ENCODE peak calls at places on chromosome 16, in five cellular contexts. M is body of pancreas, V is tibial nerve, J is transverse colon, S is heart left ventricle. Q is an unnamed sample.

GRCh38 chr16:77434022-77434364 is 841 bp downstream of the ADAMTS18 start:
- DNase-seq in S (no peak), J (no peak), M (no peak), V (no peak), Q (no peak)

GRCh38 chr16:78291642-78292041 is 192.2 kb downstream of the WWOX start:
- DNase-seq in J (no peak), M (peak), S (no peak), V (no peak), Q (no peak)

GRCh38 chr16:3595521-3596021 is 15.8 kb downstream of the SLX4 start:
- DNase-seq in J (no peak), M (no peak), S (no peak), V (no peak), Q (no peak)

GRCh38 chr16:2692948-2693651 is 10.8 kb downstream of the KCTD5 start:
- DNase-seq in V (no peak), S (peak), J (peak), M (no peak), Q (no peak)

GRCh38 chr16:86925067-86925791 is 346.9 kb downstream of the FOXL1 start:
- DNase-seq in S (no peak), J (no peak), V (no peak), M (no peak), Q (no peak)

GRCh38 chr16:70529051-70529777 is 5.6 kb downstream of the SF3B3 start:
- DNase-seq in J (no peak), V (peak), M (no peak), S (no peak), Q (peak)

GRCh38 chr16:78094166-78094565 is 5.3 kb upstream of the WWOX start:
- DNase-seq in V (no peak), M (no peak), J (no peak), S (no peak), Q (no peak)

GRCh38 chr16:57797526-57798266 is 4.6 kb downstream of the KIFC3 start:
- DNase-seq in M (peak), S (peak), V (no peak), J (no peak), Q (no peak)

GRCh38 chr16:49342336-49343265 is 31.0 kb upstream of the C16orf78 start:
- DNase-seq in M (no peak), J (no peak), V (no peak), S (no peak), Q (no peak)

GRCh38 chr16:53761967-53762726 is 58.2 kb downstream of the FTO start:
- DNase-seq in S (no peak), J (no peak), M (no peak), V (no peak), Q (no peak)

GRCh38 chr16:57672416-57672815 is 4.3 kb downstream of the ADGRG3 start:
- DNase-seq in S (no peak), M (no peak), V (no peak), J (no peak), Q (no peak)

GRCh38 chr16:50282010-50282538 is 15.7 kb downstream of the ADCY7 start:
- DNase-seq in J (peak), V (peak), S (peak), M (peak), Q (peak)

GRCh38 chr16:54207837-54208236 is 78.8 kb downstream of the IRX3 start:
- DNase-seq in V (no peak), J (no peak), M (no peak), S (no peak), Q (no peak)

GRCh38 chr16:27314986-27315332 is 1.2 kb downstream of the IL4R start:
- DNase-seq in J (no peak), M (no peak), V (no peak), S (no peak), Q (no peak)

GRCh38 chr16:27315333-27316037 is 1.7 kb downstream of the IL4R start:
- DNase-seq in J (peak), M (peak), S (peak), V (peak), Q (no peak)

GRCh38 chr16:27317320-27317719 is 3.5 kb downstream of the IL4R start:
- DNase-seq in S (no peak), V (no peak), J (no peak), M (no peak), Q (no peak)

GRCh38 chr16:27317738-27318398 is 4.1 kb downstream of the IL4R start:
- DNase-seq in V (no peak), M (no peak), J (no peak), S (no peak), Q (no peak)

GRCh38 chr16:27316038-27316680 is 2.4 kb downstream of the IL4R start:
- DNase-seq in V (no peak), M (no peak), S (no peak), J (no peak), Q (no peak)
- TF ChIP-seq POLR2A in V (no peak), M (no peak), S (no peak), J (no peak), Q (peak)

GRCh38 chr16:17269434-17269833 is 201.3 kb downstream of the XYLT1 start:
- DNase-seq in S (no peak), M (no peak), J (no peak), V (no peak), Q (no peak)

GRCh38 chr16:17270683-17271109 is 200.1 kb downstream of the XYLT1 start:
- DNase-seq in J (peak), S (no peak), V (no peak), M (peak), Q (no peak)

GRCh38 chr16:17270111-17270510 is 200.6 kb downstream of the XYLT1 start:
- DNase-seq in V (no peak), S (no peak), M (peak), J (no peak), Q (no peak)

GRCh38 chr16:17265177-17265576 is 205.6 kb downstream of the XYLT1 start:
- DNase-seq in J (no peak), V (no peak), M (no peak), S (no peak), Q (no peak)

GRCh38 chr16:17266606-17267313 is 204.0 kb downstream of the XYLT1 start:
- DNase-seq in V (no peak), S (no peak), M (peak), J (peak), Q (no peak)
- TF ChIP-seq POLR2A in V (no peak), S (no peak), M (peak), J (peak), Q (no peak)

DNA sequence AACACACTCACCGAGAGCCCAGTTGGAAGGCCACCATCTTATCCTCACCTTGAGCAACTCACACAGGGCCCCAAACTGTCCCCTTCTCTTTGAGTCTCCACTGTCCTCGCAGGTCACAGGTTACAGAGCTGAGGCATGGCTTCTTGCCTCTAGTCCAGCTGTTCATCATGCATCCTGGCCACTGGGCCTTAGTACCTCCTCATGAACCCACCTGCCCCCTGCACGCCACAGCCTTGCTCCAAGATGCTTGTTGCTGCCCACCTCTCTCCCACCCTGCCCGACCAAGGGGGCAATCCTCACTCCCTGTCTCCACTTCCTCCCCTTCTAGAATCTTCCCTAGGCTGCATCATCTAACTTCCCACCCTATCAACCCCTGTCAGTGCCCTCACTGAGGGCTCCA is 17.1 kb downstream of the CDH5 start:
- DNase-seq in S (no peak), M (no peak), J (no peak), V (no peak), Q (no peak)
- TF ChIP-seq POLR2A in S (no peak), M (no peak), J (no peak), V (no peak), Q (no peak)

DNA sequence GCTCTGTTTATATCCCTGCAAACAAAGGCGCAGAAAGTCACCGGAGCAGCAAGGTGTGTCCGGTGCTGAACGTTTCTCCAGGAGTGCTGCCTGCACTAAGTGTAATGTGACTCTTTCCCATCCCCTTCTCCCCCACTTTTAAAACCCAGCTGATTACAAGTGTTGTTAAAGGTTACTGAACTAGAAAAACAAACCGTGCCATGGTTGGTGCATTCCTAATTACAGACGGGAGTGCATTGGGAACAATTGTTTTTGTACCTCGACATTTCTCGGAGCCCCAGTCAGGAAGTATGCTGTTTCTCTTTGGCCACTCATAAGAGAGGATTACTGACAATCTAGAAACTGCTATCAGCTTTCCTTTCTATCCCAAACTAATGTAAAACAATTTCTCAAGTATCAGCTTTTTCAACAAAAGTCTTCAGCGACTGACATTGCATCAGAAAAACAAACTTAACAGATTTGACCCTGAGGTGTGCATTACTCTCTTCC is 441.0 kb upstream of the SALL1 start:
- DNase-seq in J (no peak), M (no peak), S (no peak), V (no peak), Q (no peak)
- TF ChIP-seq POLR2A in J (no peak), M (no peak), S (no peak), V (no peak), Q (no peak)

DNA sequence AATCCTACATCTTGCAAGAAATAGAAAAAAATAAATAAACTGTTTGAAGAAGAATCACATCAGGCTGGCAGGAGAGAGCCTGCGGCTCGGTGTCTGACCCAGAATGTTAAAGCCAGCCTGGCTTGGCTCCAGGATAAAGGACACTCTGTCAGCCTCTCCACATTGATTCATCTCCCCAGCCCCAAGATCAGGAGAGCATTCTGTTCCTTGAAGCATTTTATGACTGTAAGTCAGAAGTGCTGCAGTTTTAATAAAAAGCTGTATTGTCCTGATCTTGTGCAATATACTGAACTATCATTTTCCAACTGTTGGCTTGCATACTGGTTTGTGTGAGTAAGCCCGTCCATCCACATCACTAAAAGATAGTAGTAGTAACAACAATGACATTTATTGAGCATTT is 426.6 kb downstream of the HAPSTR1 start:
- DNase-seq in M (no peak), S (no peak), V (no peak), J (no peak), Q (no peak)
- TF ChIP-seq POLR2A in M (no peak), S (no peak), V (no peak), J (no peak), Q (no peak)

GRCh38 chr16:66872927-66873684 is 7.2 kb upstream of the PDP2 start:
- DNase-seq in J (peak), S (peak), V (peak), M (peak), Q (peak)
- TF ChIP-seq POLR2A in J (peak), S (no peak), V (no peak), M (no peak), Q (no peak)

GRCh38 chr16:934178-934577 is 36.6 kb downstream of the LMF1 start:
- DNase-seq in J (no peak), S (no peak), M (no peak), V (no peak), Q (no peak)

GRCh38 chr16:933581-933980 is 37.2 kb downstream of the LMF1 start:
- DNase-seq in J (no peak), S (no peak), M (no peak), V (no peak), Q (no peak)

GRCh38 chr16:937311-937710 is 33.5 kb downstream of the LMF1 start:
- DNase-seq in J (no peak), S (no peak), V (no peak), M (no peak), Q (no peak)

GRCh38 chr16:937723-938122 is 33.1 kb downstream of the LMF1 start:
- DNase-seq in S (no peak), J (no peak), M (no peak), V (no peak), Q (peak)

DNA sequence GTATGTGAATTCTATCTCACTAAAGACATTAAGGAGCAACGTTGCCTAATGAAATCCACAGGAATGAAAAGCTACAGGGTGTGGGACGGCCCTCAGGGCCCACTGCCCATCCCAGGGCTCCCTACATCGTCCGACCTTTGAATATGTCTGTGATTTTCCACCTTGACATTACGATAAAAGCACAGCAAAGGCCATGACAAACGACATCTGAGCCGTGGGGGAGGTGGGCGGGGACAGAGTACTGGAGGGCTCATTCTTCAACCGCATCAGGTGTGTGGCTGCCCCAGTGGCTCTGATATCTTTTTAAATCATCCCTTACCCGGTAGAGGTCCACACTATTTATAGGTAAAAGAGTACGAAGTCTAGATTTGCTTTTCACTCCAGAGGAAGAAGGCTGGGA is 35.1 kb downstream of the LMF1 start:
- DNase-seq in M (no peak), J (no peak), S (no peak), V (no peak), Q (no peak)
- TF ChIP-seq POLR2A in M (no peak), J (no peak), S (no peak), V (no peak), Q (no peak)